ENCODE peak calls at places on chromosomes 11 and 22, in seven cellular contexts. O is left ventricle myocardium inferior, P is fibroblast of pulmonary artery, F is colonic mucosa, W is mesenchymal stem cell, D is OCI-LY7, S is AG10803. I is an unnamed sample.

GRCh38 chr22:43424865-43425630 is 13.2 kb downstream of the MPPED1 start:
- DNase-seq in O (no peak), P (no peak), F (no peak), W (no peak), D (no peak), S (no peak), I (no peak)

GRCh38 chr22:25569983-25570382 is 5.5 kb downstream of the GRK3 start:
- DNase-seq in O (no peak), P (no peak), F (no peak), W (no peak), D (no peak), S (no peak), I (no peak)

GRCh38 chr11:95863486-95864140 is 60.3 kb downstream of the MTMR2 start:
- DNase-seq in O (no peak), P (peak), F (no peak), W (peak), D (no peak), S (peak), I (peak)

GRCh38 chr11:78645226-78646202 is 70.8 kb upstream of the NARS2 start:
- DNase-seq in O (peak), P (peak), F (peak), W (peak), D (peak), S (peak), I (peak)

GRCh38 chr11:68617925-68618809 is 66.2 kb upstream of the GAL start:
- DNase-seq in O (no peak), P (no peak), F (no peak), W (no peak), D (no peak), S (no peak), I (no peak)

GRCh38 chr22:23534201-23534850 is 45.8 kb downstream of the IGLL1 start:
- DNase-seq in O (no peak), P (peak), F (no peak), W (no peak), D (no peak), S (no peak), I (no peak)

GRCh38 chr11:132972565-132972964 is 559.7 kb downstream of the OPCML start:
- DNase-seq in O (no peak), P (no peak), F (no peak), W (no peak), D (no peak), S (no peak), I (no peak)

GRCh38 chr11:65262381-65262680 is 569 bp downstream of the POLA2 start:
- DNase-seq in O (no peak), P (no peak), F (peak), W (no peak), D (no peak), S (peak), I (peak)

GRCh38 chr11:4093519-4094347 is 866 bp upstream of the RRM1 start:
- DNase-seq in O (no peak), P (no peak), F (peak), W (no peak), D (no peak), S (no peak), I (no peak)

GRCh38 chr11:126336646-126337045 is 18.8 kb upstream of the ST3GAL4 start:
- DNase-seq in O (no peak), P (peak), F (no peak), W (no peak), D (no peak), S (no peak), I (no peak)

GRCh38 chr11:15770798-15771414 is 585.4 kb downstream of the SOX6 start:
- DNase-seq in O (peak), P (peak), F (peak), W (peak), D (peak), S (peak), I (no peak)

GRCh38 chr11:6438979-6439571 is 1.7 kb downstream of the HPX start:
- DNase-seq in O (no peak), P (peak), F (peak), W (peak), D (peak), S (peak), I (peak)

GRCh38 chr11:123103326-123103980 is 41.5 kb upstream of the HSPA8 start:
- DNase-seq in O (peak), P (peak), F (peak), W (peak), D (peak), S (peak), I (peak)

GRCh38 chr11:119218141-119218878 is 12.2 kb downstream of the CBL start:
- DNase-seq in O (no peak), P (peak), F (no peak), W (peak), D (no peak), S (peak), I (peak)

GRCh38 chr11:62428871-62429601 is 10.2 kb downstream of the SCGB1A1 start:
- DNase-seq in O (no peak), P (no peak), F (no peak), W (no peak), D (no peak), S (no peak), I (no peak)

GRCh38 chr11:8722156-8722555 is 39.6 kb downstream of the RPL27A start:
- DNase-seq in O (no peak), P (peak), F (peak), W (peak), D (no peak), S (peak), I (no peak)

GRCh38 chr11:17013548-17014320 is 480 bp downstream of the PLEKHA7 start:
- DNase-seq in O (no peak), P (no peak), F (peak), W (no peak), D (no peak), S (no peak), I (peak)

GRCh38 chr11:82308979-82309378 is 424.7 kb downstream of the FAM181B start:
- DNase-seq in O (no peak), P (no peak), F (no peak), W (no peak), D (no peak), S (no peak), I (no peak)

GRCh38 chr11:116725434-116726221 is 47.2 kb downstream of the BUD13 start:
- DNase-seq in O (no peak), P (peak), F (no peak), W (peak), D (no peak), S (peak), I (no peak)

GRCh38 chr22:44245438-44245837 is 64.7 kb downstream of the PARVG start:
- DNase-seq in O (peak), P (no peak), F (no peak), W (no peak), D (no peak), S (no peak), I (no peak)

GRCh38 chr11:74453373-74453975 is 13.9 kb downstream of the KCNE3 start:
- DNase-seq in O (peak), P (peak), F (peak), W (peak), D (peak), S (peak), I (peak)

GRCh38 chr11:62542111-62542745 is 4.4 kb downstream of the AHNAK start:
- DNase-seq in O (no peak), P (no peak), F (peak), W (no peak), D (no peak), S (no peak), I (no peak)

GRCh38 chr11:19570889-19571288 is 141.7 kb upstream of the NAV2 start:
- DNase-seq in O (no peak), P (no peak), F (no peak), W (no peak), D (no peak), S (no peak), I (no peak)

GRCh38 chr11:75082601-75083216 is 14.0 kb downstream of the OR2AT4 start:
- DNase-seq in O (no peak), P (no peak), F (no peak), W (peak), D (no peak), S (no peak), I (peak)

GRCh38 chr22:42742940-42743339 is 22.3 kb upstream of the A4GALT start:
- DNase-seq in O (peak), P (no peak), F (no peak), W (no peak), D (no peak), S (peak), I (no peak)

GRCh38 chr11:64877390-64878222 is 815 bp downstream of the EHD1 start:
- DNase-seq in O (no peak), P (no peak), F (peak), W (no peak), D (peak), S (no peak), I (peak)

GRCh38 chr22:37126882-37127281 is 17.4 kb upstream of the TMPRSS6 start:
- DNase-seq in O (no peak), P (no peak), F (no peak), W (no peak), D (peak), S (no peak), I (no peak)
- H3K4me3 ChIP-seq in O (no peak), P (no peak), F (no peak), W (peak), D (no peak), S (no peak), I (no peak)

GRCh38 chr11:30585067-30585891 is 874 bp downstream of the MPPED2 start:
- DNase-seq in O (peak), P (no peak), F (no peak), W (no peak), D (no peak), S (no peak), I (no peak)

GRCh38 chr11:30581646-30582045 is 4.5 kb downstream of the MPPED2 start:
- DNase-seq in O (no peak), P (no peak), F (no peak), W (no peak), D (no peak), S (no peak), I (no peak)

GRCh38 chr11:30585892-30586250 is 282 bp downstream of the MPPED2 start:
- DNase-seq in O (peak), P (no peak), F (peak), W (no peak), D (no peak), S (no peak), I (no peak)

GRCh38 chr11:30583505-30584280 is 2.5 kb downstream of the MPPED2 start:
- DNase-seq in O (peak), P (no peak), F (no peak), W (no peak), D (no peak), S (no peak), I (no peak)

GRCh38 chr11:30586251-30587144 is at the start of gene MPPED2:
- DNase-seq in O (peak), P (no peak), F (peak), W (no peak), D (no peak), S (no peak), I (no peak)
- H3K4me3 ChIP-seq in O (peak), P (peak), F (peak), W (peak), D (no peak), S (peak), I (no peak)

DNA sequence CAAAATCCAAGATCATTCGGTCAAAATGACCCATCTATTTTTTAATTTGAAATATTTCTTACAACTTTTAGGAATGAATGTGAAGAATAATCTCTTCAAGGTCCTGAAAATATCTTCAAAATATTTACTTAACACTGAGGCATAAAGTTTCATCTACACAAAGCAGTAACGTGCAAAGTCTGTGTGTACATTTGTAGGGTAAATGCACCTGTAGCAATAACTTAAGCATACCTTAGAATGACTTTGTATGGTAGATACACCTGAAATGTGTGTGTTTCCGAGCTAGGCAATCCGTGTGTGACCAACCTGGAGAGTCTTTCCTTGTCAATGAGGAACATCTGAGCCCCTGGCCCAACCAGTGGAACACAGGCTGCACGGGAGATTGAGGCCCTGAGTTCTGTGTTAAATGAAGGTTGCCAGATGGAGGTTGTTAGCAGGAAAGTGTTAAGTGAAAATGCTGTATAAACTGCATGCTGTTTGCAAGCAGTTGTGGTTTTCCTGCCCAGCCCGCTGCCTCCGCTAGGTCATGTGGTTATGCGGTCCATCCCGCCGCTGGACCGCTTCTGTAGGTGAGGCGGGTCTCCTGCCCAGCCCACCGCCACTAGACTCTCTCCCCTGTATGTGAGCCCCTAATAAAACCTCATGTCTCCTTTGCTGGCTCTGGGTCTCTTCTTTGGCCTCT is 7.6 kb upstream of the CTR9 start:
- DNase-seq in O (no peak), P (no peak), F (peak), W (no peak), D (no peak), S (no peak), I (no peak)
- H3K4me3 ChIP-seq in O (no peak), P (no peak), F (no peak), W (no peak), D (no peak), S (no peak), I (no peak)

DNA sequence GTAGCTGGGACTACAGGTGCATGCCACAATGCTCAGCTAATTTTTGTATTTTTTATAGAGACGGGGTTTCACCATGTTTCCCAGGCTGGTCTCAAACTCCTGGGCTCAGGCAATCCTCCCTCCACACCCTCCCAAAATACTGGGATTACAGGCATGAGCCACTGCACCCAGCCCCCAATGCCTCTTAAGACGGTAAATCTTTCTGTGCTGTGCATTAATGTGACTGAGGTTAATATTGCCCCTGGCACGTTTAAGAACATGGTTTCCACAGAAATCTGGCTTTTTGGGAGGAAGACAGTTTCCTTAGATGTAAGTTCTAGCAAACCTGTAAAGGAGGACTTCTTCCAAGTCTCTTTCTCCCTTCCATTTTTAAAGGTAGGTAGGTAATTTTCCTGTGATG is 6.1 kb upstream of the HORMAD2 start:
- DNase-seq in O (no peak), P (no peak), F (no peak), W (no peak), D (no peak), S (no peak), I (no peak)
- H3K4me3 ChIP-seq in O (no peak), P (no peak), F (no peak), W (no peak), D (no peak), S (no peak), I (no peak)

GRCh38 chr22:20173246-20173645 is 22.4 kb upstream of the CCDC188 start:
- DNase-seq in O (no peak), P (no peak), F (no peak), W (no peak), D (no peak), S (no peak), I (no peak)

GRCh38 chr22:20175597-20175900 is 24.7 kb upstream of the CCDC188 start:
- DNase-seq in O (no peak), P (no peak), F (no peak), W (no peak), D (no peak), S (peak), I (no peak)

GRCh38 chr22:20176421-20177060 is 25.7 kb upstream of the CCDC188 start:
- DNase-seq in O (no peak), P (no peak), F (no peak), W (no peak), D (no peak), S (no peak), I (no peak)

GRCh38 chr22:20173720-20174119 is 22.9 kb upstream of the CCDC188 start:
- DNase-seq in O (no peak), P (no peak), F (no peak), W (no peak), D (no peak), S (no peak), I (no peak)

DNA sequence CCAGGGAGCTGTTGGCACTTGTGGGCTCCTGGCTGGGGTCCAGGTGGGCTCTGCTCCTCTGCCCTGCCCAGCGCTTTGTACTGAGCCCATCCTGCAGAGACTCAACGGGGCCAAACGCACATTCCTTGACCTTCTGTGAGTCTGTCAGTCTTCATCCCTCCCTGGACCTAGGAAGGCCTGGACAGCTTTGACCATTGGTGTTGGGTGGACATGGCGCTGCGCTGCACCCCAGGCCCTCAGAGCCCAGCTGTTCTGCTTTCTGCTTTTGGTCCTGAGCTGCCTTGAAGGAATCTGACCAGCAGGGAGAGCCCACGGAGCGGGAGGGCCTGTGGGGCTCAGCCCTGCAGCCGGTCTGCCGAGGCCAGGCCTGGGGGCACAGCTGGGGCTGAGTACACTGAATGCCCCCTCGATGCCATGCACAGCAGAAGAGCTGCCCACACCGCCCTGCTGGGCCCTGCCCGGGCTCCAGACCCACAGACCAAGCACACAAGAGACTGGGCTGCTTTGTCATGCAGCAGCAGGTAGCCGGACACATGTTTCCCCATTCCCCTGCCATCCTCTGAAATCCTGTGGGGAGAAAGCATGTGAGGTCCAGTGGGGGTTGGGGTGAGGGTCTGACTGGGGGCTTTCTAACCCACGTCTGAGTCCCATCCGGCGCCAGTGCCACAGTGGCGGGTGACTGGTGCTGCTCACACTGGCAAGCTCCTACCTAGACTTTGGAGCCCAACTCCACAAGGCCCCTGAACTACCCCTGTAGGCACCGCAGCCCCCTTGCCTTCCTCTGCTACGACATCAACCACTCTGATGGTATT is 24.1 kb upstream of the CCDC188 start:
- DNase-seq in O (no peak), P (peak), F (no peak), W (no peak), D (no peak), S (no peak), I (no peak)
- H3K4me3 ChIP-seq in O (no peak), P (no peak), F (no peak), W (no peak), D (no peak), S (no peak), I (no peak)

DNA sequence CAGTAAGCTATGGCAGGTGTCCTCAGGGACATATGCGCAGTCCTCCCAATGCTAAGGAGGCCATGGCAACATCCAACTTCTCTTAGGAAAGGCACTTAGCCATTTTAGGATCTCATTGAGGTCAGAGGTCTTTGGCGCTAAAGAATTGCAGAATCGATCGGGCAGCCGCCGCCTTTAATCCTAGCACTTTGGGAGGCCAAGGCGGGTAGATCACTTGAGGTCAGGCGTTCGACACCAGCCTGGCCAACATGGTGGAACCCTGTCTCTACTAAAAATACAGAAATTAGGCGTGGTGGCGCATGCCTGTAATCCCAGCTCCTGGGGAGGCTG is 1.2 kb upstream of the CHID1 start:
- DNase-seq in O (no peak), P (no peak), F (no peak), W (no peak), D (no peak), S (no peak), I (no peak)
- H3K4me3 ChIP-seq in O (peak), P (no peak), F (no peak), W (no peak), D (peak), S (peak), I (no peak)

I was measured in PC-3.